ENCODE peak calls at places on chromosome 3, in five cellular contexts. M, T, Q, D and X are unnamed samples.

GRCh38 chr3:187920871-187921270 is 175.6 kb upstream of the BCL6 start:
- DNase-seq in M (peak), T (no peak), Q (no peak), D (no peak), X (no peak)

GRCh38 chr3:122123885-122124284 is 59.6 kb upstream of the CASR start:
- DNase-seq in M (no peak), T (no peak), Q (no peak), D (no peak), X (no peak)

GRCh38 chr3:146157325-146158060 is 3.5 kb downstream of the PLOD2 start:
- DNase-seq in M (no peak), T (no peak), Q (no peak), D (no peak), X (peak)

GRCh38 chr3:17793542-17794195 is 51.2 kb upstream of the TBC1D5 start:
- DNase-seq in M (no peak), T (no peak), Q (no peak), D (no peak), X (no peak)

GRCh38 chr3:6526321-6526720 is 334.6 kb upstream of the GRM7 start:
- DNase-seq in M (no peak), T (no peak), Q (no peak), D (no peak), X (no peak)

GRCh38 chr3:138786788-138787276 is 47.9 kb downstream of the PIK3CB start:
- DNase-seq in M (peak), T (no peak), Q (no peak), D (no peak), X (no peak)

GRCh38 chr3:108835101-108835500 is 12.5 kb downstream of the TRAT1 start:
- DNase-seq in M (no peak), T (no peak), Q (no peak), D (no peak), X (no peak)

GRCh38 chr3:149777414-149778214 is 14.7 kb downstream of the ANKUB1 start:
- DNase-seq in M (no peak), T (no peak), Q (no peak), D (no peak), X (no peak)

GRCh38 chr3:94303897-94304296 is 241.0 kb downstream of the NSUN3 start:
- DNase-seq in M (no peak), T (peak), Q (no peak), D (no peak), X (no peak)

GRCh38 chr3:63351159-63352007 is 73.3 kb downstream of the SYNPR start:
- DNase-seq in M (peak), T (no peak), Q (peak), D (peak), X (peak)

GRCh38 chr3:44252332-44252731 is 10.6 kb downstream of the TOPAZ1 start:
- DNase-seq in M (no peak), T (no peak), Q (no peak), D (peak), X (peak)

GRCh38 chr3:73766599-73767378 is 142.0 kb upstream of the PDZRN3 start:
- DNase-seq in M (peak), T (peak), Q (no peak), D (no peak), X (no peak)

GRCh38 chr3:42849017-42849416 is 26.7 kb downstream of the CYP8B1 start:
- DNase-seq in M (no peak), T (no peak), Q (no peak), D (no peak), X (no peak)

GRCh38 chr3:106257172-106257571 is 388.4 kb upstream of the CBLB start:
- DNase-seq in M (no peak), T (no peak), Q (no peak), D (no peak), X (no peak)